ENCODE peak calls at places on chromosome 4, in six cellular contexts. D, S, V, N, O and Y are unnamed samples.

GRCh38 chr4:81651500-81651899 is 179.8 kb upstream of the RASGEF1B start:
- DNase-seq in D (no peak), S (no peak), V (no peak), N (no peak), O (no peak), Y (no peak)

GRCh38 chr4:42282081-42282901 is 115.0 kb upstream of the SHISA3 start:
- DNase-seq in D (peak), S (no peak), V (peak), N (peak), O (peak), Y (peak)

GRCh38 chr4:31545755-31546154 is 825.6 kb downstream of the PCDH7 start:
- DNase-seq in D (no peak), S (no peak), V (no peak), N (no peak), O (no peak), Y (no peak)

GRCh38 chr4:42703776-42704175 is 46.9 kb upstream of the ATP8A1 start:
- DNase-seq in D (no peak), S (no peak), V (no peak), N (no peak), O (no peak), Y (no peak)

GRCh38 chr4:186341655-186342054 is 75.7 kb downstream of the F11 start:
- DNase-seq in D (no peak), S (no peak), V (no peak), N (no peak), O (no peak), Y (no peak)

GRCh38 chr4:142554412-142554811 is 291.7 kb downstream of the INPP4B start:
- DNase-seq in D (no peak), S (no peak), V (no peak), N (no peak), O (no peak), Y (no peak)

GRCh38 chr4:153728151-153728550 is 31.7 kb downstream of the RNF175 start:
- DNase-seq in D (no peak), S (no peak), V (no peak), N (no peak), O (no peak), Y (no peak)

GRCh38 chr4:138062929-138063328 is 179.2 kb downstream of the SLC7A11 start:
- DNase-seq in D (no peak), S (no peak), V (no peak), N (no peak), O (no peak), Y (no peak)

DNA sequence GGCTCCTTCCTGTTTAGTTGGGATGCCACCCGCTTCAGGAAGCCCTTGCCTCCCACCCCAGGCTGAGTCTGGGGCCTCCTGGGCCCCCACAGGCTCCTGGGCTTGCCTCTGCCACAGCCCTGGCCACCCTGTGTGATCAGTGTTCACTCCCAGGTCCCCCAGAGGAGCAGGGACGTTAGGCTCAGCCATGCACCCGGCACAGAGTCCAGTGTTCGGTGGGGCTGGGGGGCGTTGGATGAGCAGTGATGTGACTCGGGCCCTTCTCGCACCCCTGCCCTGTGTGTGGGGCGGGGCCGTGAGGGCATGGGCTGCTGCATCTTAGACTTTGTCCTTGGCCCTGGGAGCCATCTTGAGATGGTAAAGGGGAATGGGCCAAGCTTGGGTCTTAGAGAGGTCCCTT is 29.9 kb upstream of the HTRA3 start:
- DNase-seq in D (peak), S (no peak), V (no peak), N (no peak), O (no peak), Y (no peak)
- TF ChIP-seq POLR2A in D (no peak), S (no peak), V (no peak), N (no peak), O (no peak), Y (no peak)

GRCh38 chr4:76968937-76969336 is 19.4 kb downstream of the SEPTIN11 start:
- DNase-seq in D (no peak), S (no peak), V (no peak), N (no peak), O (no peak), Y (no peak)

GRCh38 chr4:76974150-76974549 is 24.6 kb downstream of the SEPTIN11 start:
- DNase-seq in D (no peak), S (no peak), V (no peak), N (no peak), O (no peak), Y (no peak)

GRCh38 chr4:76966024-76966579 is 16.6 kb downstream of the SEPTIN11 start:
- DNase-seq in D (no peak), S (no peak), V (no peak), N (no peak), O (no peak), Y (no peak)

GRCh38 chr4:76969941-76970529 is 20.5 kb downstream of the SEPTIN11 start:
- DNase-seq in D (no peak), S (no peak), V (no peak), N (no peak), O (no peak), Y (no peak)

DNA sequence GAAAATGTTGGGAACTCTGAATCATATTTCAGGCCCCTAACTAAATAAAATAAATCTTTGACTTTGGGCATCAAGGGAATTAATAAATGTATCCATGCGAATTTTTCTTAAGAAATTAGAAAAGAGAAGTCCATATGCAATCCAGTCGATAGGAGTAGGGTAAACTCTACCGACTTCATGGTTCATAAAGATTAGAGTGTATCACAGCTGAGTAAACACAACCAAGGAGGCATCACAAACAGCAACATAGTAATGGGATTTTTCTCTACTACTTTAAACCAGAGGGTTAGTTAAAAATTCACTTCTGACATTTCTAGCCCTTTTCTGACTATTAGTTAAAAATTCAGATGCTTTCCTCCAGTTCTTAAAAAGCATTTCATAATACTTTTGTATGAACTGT is 19.9 kb downstream of the SEPTIN11 start:
- DNase-seq in D (no peak), S (no peak), V (no peak), N (no peak), O (no peak), Y (no peak)
- TF ChIP-seq POLR2A in D (no peak), S (no peak), V (no peak), N (no peak), O (no peak), Y (no peak)

GRCh38 chr4:89056953-89057398 is at the start of gene FAM13A:
- DNase-seq in D (no peak), S (peak), V (peak), N (peak), O (peak), Y (peak)
- TF ChIP-seq POLR2A in D (no peak), S (no peak), V (peak), N (no peak), O (peak), Y (peak)

DNA sequence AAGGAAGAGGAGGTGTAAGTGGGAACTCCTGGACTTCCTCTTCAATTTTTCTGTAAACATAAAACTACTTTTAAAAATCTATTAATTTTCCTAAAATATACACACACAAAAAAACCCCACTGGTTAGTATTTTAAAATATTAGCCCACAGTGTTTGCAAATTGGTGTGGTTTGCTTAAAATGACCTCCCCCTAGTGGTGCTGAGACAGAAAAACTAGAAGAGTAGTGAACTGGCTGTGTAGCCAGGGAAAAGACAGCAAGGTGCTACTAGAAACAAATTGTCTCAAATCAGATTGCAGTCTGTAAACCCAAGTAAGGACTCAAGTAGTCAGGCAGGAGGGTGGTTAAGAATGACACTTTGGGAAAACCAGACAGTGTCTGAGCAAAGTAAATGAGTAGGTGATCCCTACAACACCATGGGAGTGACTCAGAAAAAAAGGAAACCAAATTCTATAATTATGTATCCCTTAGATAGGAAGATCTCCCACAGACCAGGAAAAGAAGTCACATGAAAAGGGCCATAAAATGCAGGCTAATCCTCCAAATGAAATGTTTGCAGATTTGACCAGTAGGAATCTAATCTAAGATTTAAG is 26.0 kb downstream of the AMTN start:
- DNase-seq in D (no peak), S (no peak), V (no peak), N (no peak), O (peak), Y (peak)
- TF ChIP-seq POLR2A in D (no peak), S (no peak), V (no peak), N (no peak), O (no peak), Y (no peak)

GRCh38 chr4:107935246-107935645 is 3.9 kb downstream of the CYP2U1 start:
- DNase-seq in D (no peak), S (no peak), V (no peak), N (no peak), O (no peak), Y (no peak)

GRCh38 chr4:107937040-107937439 is 5.7 kb downstream of the CYP2U1 start:
- DNase-seq in D (no peak), S (no peak), V (no peak), N (no peak), O (no peak), Y (no peak)

GRCh38 chr4:107931775-107932321 is 499 bp downstream of the CYP2U1 start:
- DNase-seq in D (peak), S (peak), V (no peak), N (peak), O (no peak), Y (no peak)

DNA sequence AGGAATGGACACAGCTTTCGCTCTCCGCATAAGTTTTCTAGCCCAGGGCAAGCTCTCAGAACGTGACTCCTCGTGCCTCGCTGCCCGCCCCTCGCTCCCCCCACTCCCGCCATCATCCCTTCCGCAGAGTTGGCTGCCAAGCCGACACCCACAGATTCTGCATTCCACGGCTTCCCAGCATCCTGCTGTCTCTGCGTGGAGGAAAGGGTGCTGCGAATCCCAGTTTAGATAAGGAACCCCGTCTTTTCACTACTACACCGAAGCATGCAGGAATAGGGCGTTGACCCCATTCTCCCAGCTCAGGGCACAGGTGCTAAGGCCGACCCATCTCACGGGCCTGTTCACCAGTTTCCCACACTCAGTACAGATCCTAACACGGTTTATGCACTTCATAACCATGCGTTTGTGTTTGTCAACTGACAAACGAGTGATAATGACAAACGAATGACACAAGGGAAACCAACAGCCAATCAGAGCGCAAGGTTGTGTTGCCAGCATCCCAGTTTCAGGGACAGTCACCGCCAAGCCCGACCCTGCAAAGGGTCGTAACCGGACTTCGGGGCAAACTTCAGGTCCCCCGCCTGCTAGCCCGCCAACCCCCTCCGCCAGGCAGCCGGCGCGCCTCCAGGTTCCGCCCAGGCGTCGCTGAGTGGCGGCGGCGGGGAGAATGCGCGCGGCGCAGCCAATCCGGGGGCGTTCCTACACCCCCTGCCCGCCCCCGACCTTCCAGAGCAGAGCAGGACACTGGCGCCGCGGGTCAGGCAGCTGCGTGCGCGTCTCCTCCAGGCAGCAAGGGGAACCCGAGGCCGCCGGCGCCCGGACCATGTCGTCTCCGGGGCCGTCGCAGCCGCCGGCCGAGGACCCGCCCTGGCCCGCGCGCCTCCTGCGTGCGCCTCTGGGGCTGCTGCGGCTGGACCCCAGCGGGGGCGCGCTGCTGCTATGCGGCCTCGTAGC is at the start of gene CYP2U1:
- DNase-seq in D (peak), S (peak), V (peak), N (peak), O (peak), Y (peak)
- TF ChIP-seq POLR2A in D (peak), S (peak), V (peak), N (no peak), O (peak), Y (no peak)

GRCh38 chr4:173370130-173370476 is 651 bp upstream of the SAP30 start:
- DNase-seq in D (no peak), S (peak), V (peak), N (peak), O (no peak), Y (peak)

GRCh38 chr4:173367946-173368345 is 2.8 kb upstream of the SAP30 start:
- DNase-seq in D (no peak), S (no peak), V (no peak), N (no peak), O (no peak), Y (peak)

GRCh38 chr4:173370477-173371291 is at the start of gene SAP30:
- DNase-seq in D (peak), S (peak), V (peak), N (peak), O (peak), Y (peak)

GRCh38 chr4:173374588-173374987 is 3.8 kb downstream of the SAP30 start:
- DNase-seq in D (no peak), S (no peak), V (no peak), N (no peak), O (no peak), Y (no peak)

GRCh38 chr4:173371292-173372192 is 788 bp downstream of the SAP30 start:
- DNase-seq in D (peak), S (peak), V (peak), N (peak), O (no peak), Y (peak)
- TF ChIP-seq POLR2A in D (peak), S (peak), V (no peak), N (no peak), O (no peak), Y (peak)

DNA sequence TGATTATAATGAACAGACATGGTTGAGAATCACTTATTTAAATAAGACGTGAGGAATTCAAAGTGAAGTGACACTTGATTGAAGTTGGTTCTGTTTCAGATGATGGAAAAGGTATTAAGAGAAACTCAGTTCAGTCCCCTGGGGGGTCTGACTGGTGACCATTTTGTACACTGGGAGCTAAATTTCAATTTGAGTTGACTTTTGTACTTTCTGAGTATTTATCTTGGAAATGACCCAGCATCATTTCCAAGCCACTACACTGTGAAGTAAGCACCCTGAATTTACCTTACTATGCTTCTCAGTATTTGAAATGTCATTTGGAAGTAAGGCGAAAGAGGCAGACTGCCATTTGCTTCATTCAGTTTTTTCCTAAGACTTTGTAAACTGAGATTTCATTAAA is 73.4 kb downstream of the CNOT6L start:
- DNase-seq in D (no peak), S (no peak), V (no peak), N (no peak), O (no peak), Y (no peak)
- TF ChIP-seq POLR2A in D (no peak), S (no peak), V (no peak), N (no peak), O (no peak), Y (no peak)

DNA sequence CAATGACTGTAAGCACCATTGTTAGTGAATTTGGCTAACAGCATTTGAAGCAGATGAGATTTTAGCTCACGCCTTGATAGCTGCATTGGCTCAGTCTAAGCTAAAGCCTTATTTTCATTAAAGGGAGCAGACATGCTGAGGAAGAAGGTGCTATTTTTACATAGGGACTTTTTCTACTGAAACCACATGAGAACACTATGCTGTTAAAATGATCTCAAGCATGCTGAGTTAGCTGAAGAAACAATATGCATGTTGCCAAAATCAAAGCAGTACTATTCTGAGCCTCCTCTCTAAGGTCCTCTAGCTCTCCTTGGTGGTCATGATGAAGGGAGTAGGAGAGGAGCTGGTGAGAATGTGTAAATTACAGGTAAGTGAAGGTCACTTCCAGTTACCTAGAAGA is 134.4 kb upstream of the JADE1 start:
- DNase-seq in D (no peak), S (no peak), V (no peak), N (no peak), O (no peak), Y (no peak)
- TF ChIP-seq POLR2A in D (no peak), S (no peak), V (no peak), N (no peak), O (no peak), Y (no peak)

DNA sequence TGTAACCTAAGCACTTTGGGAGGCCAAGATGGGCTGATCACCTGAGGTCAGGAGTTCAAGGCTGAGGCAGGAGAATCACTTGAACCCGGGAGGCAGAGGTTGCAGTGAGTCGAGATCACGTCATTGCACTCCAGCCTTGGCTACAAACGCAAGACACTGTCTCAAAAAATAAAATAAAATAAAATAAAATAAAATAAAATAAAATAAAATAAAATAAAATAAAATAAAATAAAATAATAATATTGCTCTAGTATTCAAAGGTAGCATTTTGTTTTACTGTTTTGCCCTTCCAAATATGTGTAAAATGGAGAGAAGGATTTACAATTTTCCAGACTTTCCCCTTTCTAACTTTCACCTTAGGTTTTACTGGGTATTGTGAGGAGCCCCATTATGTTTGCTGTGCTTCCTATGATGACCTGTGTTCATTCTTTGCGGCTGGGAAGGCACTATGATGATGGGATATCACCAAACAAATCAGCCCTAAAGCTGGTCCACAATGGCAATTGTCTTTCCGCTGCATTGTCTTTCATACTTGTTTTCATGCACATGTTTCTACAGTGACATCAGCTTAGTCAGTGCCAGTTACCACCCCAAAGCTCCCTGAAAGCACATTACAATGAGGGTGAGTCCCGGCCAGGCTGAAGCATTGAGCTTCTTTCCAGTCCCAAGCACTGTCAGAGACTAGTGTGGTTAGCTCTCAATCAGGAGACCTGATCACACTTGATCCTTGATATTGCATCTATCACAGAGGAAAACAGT is 50.8 kb downstream of the DTHD1 start:
- DNase-seq in D (no peak), S (no peak), V (no peak), N (no peak), O (no peak), Y (no peak)
- TF ChIP-seq POLR2A in D (no peak), S (no peak), V (no peak), N (no peak), O (no peak), Y (no peak)